ENCODE peak calls at places on chromosomes 13 and 19, in seven cellular contexts. H is tibial artery; O is Caco-2; B is neuronal stem cell; M is CD8-positive, alpha-beta memory T cell; N is psoas muscle; C is CD4-positive, alpha-beta memory T cell. A is an unnamed sample.
A peak's percentile ranks its signal among the peaks of the same experiment; 100 is the strongest.

GRCh38 chr13:37490176-37490575 is 108.4 kb downstream of the POSTN start:
- DNase-seq in H (no peak), O (no peak), B (no peak), M (no peak), C (no peak), N (no peak), A (no peak)

GRCh38 chr13:45143346-45143751 is 23.0 kb downstream of the GTF2F2 start:
- DNase-seq in M (no peak), O (no peak), N (no peak), H (no peak), C (no peak), B (no peak), A (no peak)

GRCh38 chr19:16496613-16496983 is 404 bp downstream of the C19orf44 start:
- DNase-seq in H (peak; percentile 75), N (peak; percentile 63), O (no peak), M (no peak), C (no peak), B (no peak), A (no peak)

GRCh38 chr19:3725121-3725520 is 16.9 kb downstream of the TJP3 start:
- DNase-seq in B (no peak), O (no peak), C (no peak), M (no peak), N (no peak), H (no peak), A (no peak)

GRCh38 chr19:5951338-5951861 is 26.5 kb downstream of the RANBP3 start:
- DNase-seq in B (no peak), O (no peak), C (no peak), H (no peak), M (no peak), N (no peak), A (no peak)

GRCh38 chr19:42290523-42291436 is 11.2 kb upstream of the PRR19 start:
- DNase-seq in C (peak; percentile 48), O (peak; percentile 64), N (peak; percentile 27), M (peak; percentile 60), H (no peak), B (no peak), A (no peak)

GRCh38 chr13:85283408-85283807 is 515.8 kb downstream of the SLITRK6 start:
- DNase-seq in O (no peak), N (no peak), C (no peak), M (no peak), H (no peak), B (no peak), A (no peak)

GRCh38 chr19:55585658-55586339 is 5.2 kb upstream of the ZNF579 start:
- DNase-seq in B (peak; percentile 84), N (peak; percentile 57), H (peak; percentile 78), M (peak; percentile 40), C (no peak), O (peak; percentile 70), A (no peak)

GRCh38 chr19:45391346-45391745 is 13.5 kb downstream of the PPP1R13L start:
- DNase-seq in C (no peak), O (no peak), B (no peak), N (no peak), H (no peak), M (no peak), A (no peak)

GRCh38 chr13:27960362-27961226 is 8.5 kb downstream of the CDX2 start:
- DNase-seq in C (no peak), N (peak; percentile 37), B (no peak), O (peak; percentile 96), H (no peak), M (no peak), A (no peak)

DNA sequence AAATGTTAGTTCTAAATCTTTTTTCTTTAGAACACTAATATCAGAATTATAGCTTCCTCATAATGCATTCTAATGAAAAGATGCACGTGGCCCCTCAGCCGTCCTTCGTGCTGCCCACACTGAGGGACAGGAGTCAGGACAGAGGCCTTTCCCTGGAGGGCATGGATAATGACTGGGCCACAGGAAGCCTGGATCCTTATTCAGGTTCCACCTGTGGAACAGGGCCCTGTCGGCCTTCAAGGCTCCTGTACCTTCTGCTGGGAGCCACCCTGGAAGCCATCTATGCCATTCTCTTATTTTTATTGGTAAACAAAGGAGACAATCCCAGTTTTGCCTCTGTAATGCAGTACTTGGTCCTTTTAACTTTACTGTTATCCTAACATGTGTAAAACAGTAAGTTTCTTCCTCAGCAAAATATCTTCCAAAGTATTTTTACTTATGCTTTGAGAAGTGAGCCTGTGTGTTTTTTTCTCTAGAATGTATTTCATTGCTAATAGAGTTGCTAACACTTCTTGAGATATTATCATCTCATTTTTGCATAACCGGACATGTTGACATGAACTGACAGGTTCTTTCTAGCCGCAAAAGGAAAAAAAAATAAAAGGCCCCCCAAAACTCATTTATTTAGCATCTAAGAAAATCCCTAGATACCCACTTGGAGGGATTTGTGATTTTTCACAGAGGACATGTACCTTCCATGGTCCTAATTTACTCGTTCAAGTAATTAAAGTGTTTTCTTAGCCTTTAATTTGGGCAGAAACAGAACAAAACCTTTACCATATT is 6.0 kb downstream of the GPR183 start:
- DNase-seq in N (no peak), B (no peak), M (no peak), C (no peak), O (no peak), H (no peak), A (no peak)
- H3K4me1 ChIP-seq in N (no peaks in the 10 kb centered on the region), B (no peaks in the 10 kb centered on the region), M (peaks cover 85% of the 10 kb centered on the region), C (peaks cover 82% of the 10 kb centered on the region), O (no peaks in the 10 kb centered on the region), H (peaks cover 4% of the 10 kb centered on the region), A (peaks cover 2% of the 10 kb centered on the region)

GRCh38 chr19:2613507-2614295 is 88.8 kb downstream of the GNG7 start:
- DNase-seq in H (peak; percentile 73), C (peak; percentile 57), B (no peak), O (no peak), M (peak; percentile 45), N (no peak), A (no peak)

GRCh38 chr19:2612619-2613249 is 89.8 kb downstream of the GNG7 start:
- DNase-seq in B (no peak), O (no peak), M (no peak), H (peak; percentile 63), N (no peak), C (no peak), A (no peak)

GRCh38 chr19:2610637-2611482 is 91.6 kb downstream of the GNG7 start:
- DNase-seq in M (peak; percentile 87), N (peak; percentile 93), H (peak; percentile 96), O (peak; percentile 87), B (peak; percentile 86), C (peak; percentile 76), A (peak; percentile 84)

GRCh38 chr19:2609389-2610116 is 92.9 kb downstream of the GNG7 start:
- DNase-seq in C (no peak), M (no peak), O (no peak), H (no peak), N (no peak), B (no peak), A (no peak)

DNA sequence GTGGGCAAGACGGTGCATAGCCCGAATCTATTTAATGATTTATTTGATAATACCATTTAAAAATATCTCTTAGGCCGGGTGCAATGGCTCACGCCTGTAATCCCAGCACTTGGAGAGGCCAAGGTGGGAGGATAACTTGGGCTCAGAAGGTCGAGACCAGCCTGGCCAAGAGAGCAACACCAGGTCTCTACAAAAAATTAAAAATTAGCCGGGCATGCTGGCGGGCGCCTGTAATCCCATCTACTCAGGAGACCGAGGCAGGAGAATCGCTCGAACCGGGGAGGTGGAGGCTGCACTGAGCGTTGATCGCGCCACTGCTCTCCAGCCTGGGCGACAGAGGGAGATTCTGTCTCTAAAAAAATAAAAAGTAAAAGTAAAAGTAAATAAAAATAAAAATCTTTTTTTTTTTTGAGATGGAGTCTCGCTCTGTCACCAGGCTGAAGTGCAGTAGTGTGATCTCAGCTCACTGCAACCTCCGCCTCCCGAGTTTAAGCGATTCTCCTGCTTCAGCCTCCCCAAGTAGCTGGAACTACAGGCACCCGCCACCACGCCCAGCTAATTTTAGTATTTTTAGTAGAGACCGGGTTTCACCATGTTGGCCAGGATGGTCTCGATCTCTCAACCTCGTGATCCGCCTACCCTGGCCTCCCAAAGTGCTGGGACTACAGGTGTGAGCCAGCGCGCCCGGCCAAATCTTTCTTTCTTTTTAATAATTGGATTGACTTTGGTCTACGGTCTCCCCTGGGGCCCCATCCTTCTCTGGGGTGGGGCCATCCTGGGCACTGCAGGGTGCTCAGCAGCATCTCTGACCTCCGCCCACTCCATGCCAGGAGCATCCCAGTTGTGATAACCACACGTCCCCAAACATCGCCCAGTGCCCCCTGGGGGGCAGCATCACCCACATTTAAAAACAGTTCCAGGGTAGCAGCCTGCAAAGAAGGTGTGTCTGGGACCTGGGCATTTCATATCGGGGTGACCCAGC is 90.7 kb downstream of the GNG7 start:
- DNase-seq in B (no peak), O (no peak), H (no peak), C (no peak), N (no peak), M (no peak), A (no peak)
- H3K4me3 ChIP-seq in B (no peak overlapping the region), O (no peak overlapping the region), H (no peak overlapping the region), C (no peak overlapping the region), N (peak overlapping the region; percentile 67), M (no peak overlapping the region), A (no peak overlapping the region)

DNA sequence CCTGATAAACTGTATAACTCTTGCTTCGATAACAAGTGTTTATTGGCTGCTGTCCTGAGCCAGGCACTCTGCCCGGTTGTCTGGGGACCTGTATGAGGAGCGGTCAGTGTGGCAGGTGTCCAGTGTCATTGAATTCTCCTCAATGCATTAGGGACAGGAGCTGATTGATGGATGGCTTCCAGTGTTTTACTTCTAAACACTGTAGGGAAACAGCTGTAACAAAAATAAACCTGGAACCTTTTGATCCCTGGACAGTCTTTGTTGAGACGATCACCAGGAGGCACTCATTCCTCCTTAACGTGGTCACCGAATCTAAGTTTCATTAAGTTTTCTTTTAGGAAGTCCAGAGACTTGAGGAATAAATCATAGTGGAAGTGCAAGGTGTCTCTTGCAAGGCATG is 17.9 kb downstream of the UBAC2 start:
- DNase-seq in C (no peak), O (no peak), M (no peak), H (no peak), N (peak; percentile 46), B (no peak), A (no peak)
- H3K4me1 ChIP-seq in C (peaks cover 96% of the 10 kb centered on the region), O (no peaks in the 10 kb centered on the region), M (peaks cover 93% of the 10 kb centered on the region), H (peaks cover 12% of the 10 kb centered on the region), N (peaks cover 71% of the 10 kb centered on the region), B (peaks cover 19% of the 10 kb centered on the region), A (peaks cover 2% of the 10 kb centered on the region)

GRCh38 chr19:13588953-13589833 is 82.9 kb upstream of the CACNA1A start:
- DNase-seq in M (peak; percentile 70), O (peak; percentile 61), H (peak; percentile 77), B (peak; percentile 71), C (peak; percentile 76), N (peak; percentile 69), A (peak; percentile 63)
- H3K4me3 ChIP-seq in M (peak overlapping the region; percentile 27), O (no peak overlapping the region), H (no peak overlapping the region), B (no peak overlapping the region), C (no peak overlapping the region), N (no peak overlapping the region), A (no peak overlapping the region)

GRCh38 chr13:61183670-61184069 is 232.0 kb downstream of the PCDH20 start:
- DNase-seq in N (no peak), M (no peak), B (no peak), O (no peak), H (no peak), C (no peak), A (no peak)
- H3K4me1 ChIP-seq in N (no peaks in the 10 kb centered on the region), M (no peaks in the 10 kb centered on the region), B (no peaks in the 10 kb centered on the region), O (no peaks in the 10 kb centered on the region), H (no peaks in the 10 kb centered on the region), C (no peaks in the 10 kb centered on the region), A (no peaks in the 10 kb centered on the region)

A was measured in iPS DF 6.9.